ENCODE peak calls at places on chromosomes 7 and 10, in six cellular contexts. T is nephron progenitor cell; O is BE2C; R is MCF 10A; E is COLO829; A is stimulated activated effector memory CD8-positive, alpha-beta T cell treated with anti-CD3 and anti-CD28 coated beads, Interleukin-12 subunit alpha, Interleukin-12 subunit beta, amount 100 ng/mL, for 72 hours. G is an unnamed sample.

GRCh38 chr10:113788604-113789083 is 37.2 kb downstream of the PLEKHS1 start:
- DNase-seq in R (peak; percentile 98), A (no peak), O (no peak), E (peak; percentile 34), T (no peak), G (peak; percentile 96)

GRCh38 chr10:93873427-93874115 is 20.2 kb upstream of the SLC35G1 start:
- DNase-seq in E (no peak), A (no peak), T (no peak), O (no peak), R (peak; percentile 53), G (peak; percentile 68)

GRCh38 chr10:97279121-97279815 is 13.2 kb downstream of the ARHGAP19 start:
- DNase-seq in R (peak; percentile 90), O (no peak), A (no peak), E (no peak), T (no peak), G (peak; percentile 90)

GRCh38 chr7:129401228-129401967 is 32.8 kb upstream of the STRIP2 start:
- DNase-seq in T (no peak), A (no peak), R (peak; percentile 11), O (no peak), E (peak; percentile 59), G (peak; percentile 38)

GRCh38 chr10:86301971-86302370 is 64.6 kb downstream of the GRID1 start:
- DNase-seq in A (no peak), T (no peak), E (no peak), O (no peak), R (no peak), G (no peak)

GRCh38 chr10:50576245-50576815 is 47.4 kb downstream of the SGMS1 start:
- DNase-seq in E (peak; percentile 44), R (no peak), O (no peak), A (no peak), T (no peak), G (no peak)

GRCh38 chr7:42070068-42070467 is 166.9 kb downstream of the GLI3 start:
- DNase-seq in A (no peak), R (peak; percentile 73), E (no peak), O (no peak), T (no peak), G (peak; percentile 87)

GRCh38 chr10:33459597-33459996 is 125.1 kb upstream of the NRP1 start:
- DNase-seq in E (no peak), O (no peak), T (no peak), R (peak; percentile 4), A (no peak), G (no peak)

GRCh38 chr7:111380945-111381344 is 181.3 kb downstream of the IMMP2L start:
- DNase-seq in O (no peak), R (no peak), A (no peak), E (no peak), T (no peak), G (no peak)

GRCh38 chr10:121079226-121079625 is 228.1 kb downstream of the WDR11 start:
- DNase-seq in R (no peak), A (no peak), E (no peak), T (no peak), O (no peak), G (no peak)

GRCh38 chr7:43954524-43955228 is 28.4 kb downstream of the UBE2D4 start:
- DNase-seq in O (peak; percentile 72), A (no peak), T (peak; percentile 10), R (peak; percentile 62), E (peak; percentile 65), G (peak; percentile 62)

GRCh38 chr7:36658603-36659516 is 65.4 kb downstream of the AOAH start:
- DNase-seq in A (no peak), T (peak; percentile 27), E (no peak), O (no peak), R (peak; percentile 88), G (peak; percentile 97)

GRCh38 chr10:132591166-132591971 is 53.8 kb downstream of the INPP5A start:
- DNase-seq in A (no peak), E (no peak), O (no peak), T (no peak), R (peak; percentile 78), G (peak; percentile 85)

G was measured in epithelial cell of esophagus.